ENCODE peak calls at places on chromosomes 4 and X, in five cellular contexts. One of them, this sample, is unnamed.

GRCh38 chr4:74623041-74623440 is 171.3 kb downstream of the BTC start:
- DNase-seq in fibroblast of lung: no peak
- DNase-seq in PC-3: peak
- DNase-seq in tibial nerve: no peak
- DNase-seq in heart left ventricle: no peak
- DNase-seq in this sample: peak

GRCh38 chr4:176335421-176335820 is 15.7 kb downstream of the SPCS3 start:
- DNase-seq in fibroblast of lung: peak
- DNase-seq in PC-3: peak
- DNase-seq in heart left ventricle: no peak
- DNase-seq in tibial nerve: no peak
- DNase-seq in this sample: peak

GRCh38 chrX:118723376-118723775 is 4.0 kb upstream of the IL13RA1 start:
- DNase-seq in fibroblast of lung: no peak
- DNase-seq in tibial nerve: no peak
- DNase-seq in heart left ventricle: no peak
- DNase-seq in PC-3: peak
- DNase-seq in this sample: peak

GRCh38 chr4:11532138-11532537 is 103.4 kb upstream of the HS3ST1 start:
- DNase-seq in fibroblast of lung: no peak
- DNase-seq in heart left ventricle: no peak
- DNase-seq in tibial nerve: no peak
- DNase-seq in PC-3: no peak
- DNase-seq in this sample: no peak

GRCh38 chrX:70464051-70464450 is 19.4 kb downstream of the DLG3 start:
- DNase-seq in tibial nerve: no peak
- DNase-seq in PC-3: no peak
- DNase-seq in fibroblast of lung: no peak
- DNase-seq in heart left ventricle: no peak
- DNase-seq in this sample: no peak

GRCh38 chr4:8325284-8325973 is 55.9 kb downstream of the HTRA3 start:
- DNase-seq in PC-3: no peak
- DNase-seq in fibroblast of lung: no peak
- DNase-seq in tibial nerve: no peak
- DNase-seq in heart left ventricle: no peak
- DNase-seq in this sample: no peak

GRCh38 chr4:93066746-93067145 is 761.8 kb upstream of the ATOH1 start:
- DNase-seq in PC-3: peak
- DNase-seq in tibial nerve: no peak
- DNase-seq in heart left ventricle: no peak
- DNase-seq in fibroblast of lung: peak
- DNase-seq in this sample: peak

GRCh38 chrX:134258202-134258601 is 21.2 kb downstream of the CCDC160 start:
- DNase-seq in fibroblast of lung: no peak
- DNase-seq in heart left ventricle: no peak
- DNase-seq in tibial nerve: no peak
- DNase-seq in PC-3: no peak
- DNase-seq in this sample: no peak

GRCh38 chr4:148834804-148835598 is 392.8 kb upstream of the NR3C2 start:
- DNase-seq in heart left ventricle: no peak
- DNase-seq in fibroblast of lung: peak
- DNase-seq in tibial nerve: no peak
- DNase-seq in PC-3: peak
- DNase-seq in this sample: peak

GRCh38 chr4:911871-912490 is 20.1 kb downstream of the GAK start:
- DNase-seq in heart left ventricle: no peak
- DNase-seq in tibial nerve: no peak
- DNase-seq in fibroblast of lung: no peak
- DNase-seq in PC-3: no peak
- DNase-seq in this sample: no peak

GRCh38 chr4:109155682-109156243 is 146.7 kb downstream of the COL25A1 start:
- DNase-seq in PC-3: no peak
- DNase-seq in fibroblast of lung: peak
- DNase-seq in heart left ventricle: no peak
- DNase-seq in tibial nerve: no peak
- DNase-seq in this sample: peak

GRCh38 chr4:20151436-20151835 is 100.3 kb upstream of the SLIT2 start:
- DNase-seq in tibial nerve: no peak
- DNase-seq in fibroblast of lung: peak
- DNase-seq in heart left ventricle: no peak
- DNase-seq in PC-3: peak
- DNase-seq in this sample: no peak

GRCh38 chrX:15952212-15952611 is 97.6 kb upstream of the AP1S2 start:
- DNase-seq in PC-3: no peak
- DNase-seq in fibroblast of lung: no peak
- DNase-seq in heart left ventricle: no peak
- DNase-seq in tibial nerve: no peak
- DNase-seq in this sample: no peak

GRCh38 chrX:2928127-2928582 is 984 bp downstream of the ARSD start:
- DNase-seq in fibroblast of lung: peak
- DNase-seq in tibial nerve: peak
- DNase-seq in heart left ventricle: peak
- DNase-seq in PC-3: no peak
- DNase-seq in this sample: peak

GRCh38 chr4:80255374-80256095 is 10.9 kb upstream of the FGF5 start:
- DNase-seq in fibroblast of lung: peak
- DNase-seq in PC-3: peak
- DNase-seq in heart left ventricle: no peak
- DNase-seq in tibial nerve: no peak
- DNase-seq in this sample: no peak

GRCh38 chr4:65968873-65969272 is 298.6 kb upstream of the EPHA5 start:
- DNase-seq in tibial nerve: no peak
- DNase-seq in fibroblast of lung: peak
- DNase-seq in PC-3: no peak
- DNase-seq in heart left ventricle: no peak
- DNase-seq in this sample: no peak

GRCh38 chr4:138688531-138689181 is 326.9 kb upstream of the NOCT start:
- DNase-seq in heart left ventricle: no peak
- DNase-seq in fibroblast of lung: no peak
- DNase-seq in PC-3: no peak
- DNase-seq in tibial nerve: no peak
- DNase-seq in this sample: no peak

GRCh38 chr4:56684320-56684719 is 3.2 kb upstream of the HOPX start:
- DNase-seq in tibial nerve: no peak
- DNase-seq in fibroblast of lung: peak
- DNase-seq in PC-3: peak
- DNase-seq in heart left ventricle: no peak
- DNase-seq in this sample: peak

GRCh38 chr4:42284030-42284429 is 113.3 kb upstream of the SHISA3 start:
- DNase-seq in PC-3: no peak
- DNase-seq in heart left ventricle: no peak
- DNase-seq in tibial nerve: no peak
- DNase-seq in fibroblast of lung: no peak
- DNase-seq in this sample: no peak

GRCh38 chrX:15930585-15930984 is 76.0 kb upstream of the AP1S2 start:
- DNase-seq in fibroblast of lung: peak
- DNase-seq in PC-3: peak
- DNase-seq in heart left ventricle: no peak
- DNase-seq in tibial nerve: no peak
- DNase-seq in this sample: peak

GRCh38 chr4:125322363-125322730 is 7.6 kb downstream of the FAT4 start:
- DNase-seq in fibroblast of lung: peak
- DNase-seq in heart left ventricle: no peak
- DNase-seq in tibial nerve: peak
- DNase-seq in PC-3: peak
- DNase-seq in this sample: peak

GRCh38 chr4:76526585-76526990 is 91.6 kb downstream of the SHROOM3 start:
- DNase-seq in tibial nerve: no peak
- DNase-seq in fibroblast of lung: peak
- DNase-seq in heart left ventricle: no peak
- DNase-seq in PC-3: peak
- DNase-seq in this sample: peak

GRCh38 chr4:22485751-22486150 is 30.1 kb downstream of the ADGRA3 start:
- DNase-seq in heart left ventricle: no peak
- DNase-seq in PC-3: no peak
- DNase-seq in tibial nerve: no peak
- DNase-seq in fibroblast of lung: peak
- DNase-seq in this sample: peak

DNA sequence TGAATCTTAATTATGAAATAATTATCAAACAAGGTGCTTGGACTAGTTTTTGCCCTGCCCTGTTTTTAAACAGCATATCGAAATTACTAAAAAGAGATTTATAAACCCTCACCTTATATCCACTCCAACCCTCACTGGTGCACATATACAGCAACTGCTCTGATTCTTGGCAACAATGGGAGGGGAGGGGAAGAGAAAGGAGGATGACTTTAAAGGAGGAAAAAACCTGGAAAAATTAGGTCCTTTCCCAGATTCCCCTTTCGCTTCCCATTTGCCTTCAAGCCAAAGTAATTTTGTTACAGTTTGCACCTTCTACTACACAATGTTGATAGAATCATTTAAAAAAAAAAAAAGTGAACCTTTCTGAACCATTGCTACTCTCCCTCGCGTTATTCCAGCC is 745 bp upstream of the MAB21L2 start:
- DNase-seq in tibial nerve: no peak
- DNase-seq in PC-3: no peak
- DNase-seq in heart left ventricle: no peak
- DNase-seq in fibroblast of lung: no peak
- DNase-seq in this sample: no peak
- H3K4me3 ChIP-seq in tibial nerve: no peak
- H3K4me3 ChIP-seq in PC-3: no peak
- H3K4me3 ChIP-seq in heart left ventricle: no peak
- H3K4me3 ChIP-seq in fibroblast of lung: peak
- H3K4me3 ChIP-seq in this sample: no peak

GRCh38 chrX:54042609-54043010 is 1.7 kb downstream of the PHF8 start:
- DNase-seq in PC-3: peak
- DNase-seq in heart left ventricle: peak
- DNase-seq in tibial nerve: peak
- DNase-seq in fibroblast of lung: peak
- DNase-seq in this sample: peak

GRCh38 chrX:54044877-54045328 is 630 bp upstream of the PHF8 start:
- DNase-seq in fibroblast of lung: no peak
- DNase-seq in tibial nerve: no peak
- DNase-seq in heart left ventricle: no peak
- DNase-seq in PC-3: peak
- DNase-seq in this sample: no peak

GRCh38 chrX:54044126-54044876 is at the start of gene PHF8:
- DNase-seq in tibial nerve: peak
- DNase-seq in fibroblast of lung: peak
- DNase-seq in PC-3: peak
- DNase-seq in heart left ventricle: peak
- DNase-seq in this sample: peak

GRCh38 chrX:54043084-54043483 is 1.2 kb downstream of the PHF8 start:
- DNase-seq in fibroblast of lung: no peak
- DNase-seq in heart left ventricle: no peak
- DNase-seq in PC-3: peak
- DNase-seq in tibial nerve: no peak
- DNase-seq in this sample: no peak

DNA sequence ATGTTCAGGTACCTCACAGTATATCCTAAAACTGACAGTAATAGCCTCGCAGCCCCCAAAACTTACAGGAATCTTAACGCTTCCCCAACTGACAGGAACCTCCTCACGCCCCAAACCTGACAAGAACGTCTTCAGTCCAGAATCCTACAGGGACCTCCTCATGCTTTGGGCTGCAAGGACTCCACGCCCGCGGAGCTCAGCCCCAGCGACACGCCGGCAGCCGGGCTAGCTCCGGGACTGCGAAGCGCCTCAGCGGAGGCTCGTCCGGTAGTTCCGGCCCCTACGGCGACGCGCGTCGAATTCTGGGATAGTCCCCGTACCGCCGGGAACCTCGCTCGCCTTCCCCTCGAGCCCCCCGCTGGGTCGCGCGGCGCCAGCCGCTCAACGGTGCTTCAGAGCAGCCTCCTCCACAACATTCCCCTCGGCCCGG is 562 bp downstream of the PHF8 start:
- DNase-seq in tibial nerve: peak
- DNase-seq in PC-3: peak
- DNase-seq in fibroblast of lung: peak
- DNase-seq in heart left ventricle: peak
- DNase-seq in this sample: peak
- TF ChIP-seq CTCF in tibial nerve: no peak
- TF ChIP-seq CTCF in PC-3: no peak
- TF ChIP-seq CTCF in fibroblast of lung: no peak
- TF ChIP-seq CTCF in heart left ventricle: no peak
- TF ChIP-seq CTCF in this sample: no peak

DNA sequence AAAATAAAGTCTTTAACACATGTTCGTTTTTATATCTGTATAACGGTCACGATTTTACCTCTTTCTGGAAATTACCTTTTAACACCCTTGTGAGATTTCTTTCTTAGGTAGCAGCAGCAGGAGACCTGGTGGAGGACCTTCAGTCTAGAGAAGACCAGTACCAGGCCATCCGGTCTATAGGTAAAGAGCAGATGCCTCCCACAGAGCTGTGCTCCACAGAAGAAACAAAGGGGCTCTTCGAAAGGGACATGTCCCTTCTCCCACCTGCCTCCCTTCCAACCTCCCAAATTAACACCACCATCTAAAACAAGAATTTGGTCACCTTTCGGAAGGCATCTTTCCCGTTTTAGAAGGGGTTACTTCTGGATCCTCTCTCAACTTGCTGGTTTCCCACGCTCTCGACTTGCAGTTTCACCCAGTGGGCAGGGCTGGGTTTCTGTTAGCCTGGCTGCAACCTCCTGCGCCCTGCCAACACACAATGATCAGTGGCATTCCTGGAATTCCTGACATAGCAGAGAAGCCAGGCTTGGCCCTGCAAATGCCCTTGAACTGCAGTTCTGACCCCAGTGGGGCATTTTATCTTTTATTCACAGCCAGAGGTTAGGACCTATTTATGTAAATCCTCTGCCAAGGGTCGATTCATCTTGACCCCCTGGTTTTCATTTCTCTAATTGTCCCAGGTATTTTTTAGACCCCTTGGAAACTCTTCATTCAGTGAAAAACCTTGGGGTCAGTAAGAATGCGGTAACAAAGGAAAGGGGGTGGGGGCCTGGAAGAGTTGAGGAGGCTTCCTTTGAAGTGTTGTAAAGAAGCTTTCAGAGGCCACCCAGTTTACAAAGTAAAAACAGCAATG is 217.8 kb downstream of the ZNF674 start:
- DNase-seq in fibroblast of lung: peak
- DNase-seq in heart left ventricle: peak
- DNase-seq in PC-3: peak
- DNase-seq in tibial nerve: no peak
- DNase-seq in this sample: peak
- H3K4me3 ChIP-seq in fibroblast of lung: no peak
- H3K4me3 ChIP-seq in heart left ventricle: peak
- H3K4me3 ChIP-seq in PC-3: peak
- H3K4me3 ChIP-seq in tibial nerve: no peak
- H3K4me3 ChIP-seq in this sample: peak

GRCh38 chrX:132373610-132374009 is 115.2 kb downstream of the MBNL3 start:
- DNase-seq in tibial nerve: no peak
- DNase-seq in heart left ventricle: no peak
- DNase-seq in fibroblast of lung: no peak
- DNase-seq in PC-3: no peak
- DNase-seq in this sample: no peak

DNA sequence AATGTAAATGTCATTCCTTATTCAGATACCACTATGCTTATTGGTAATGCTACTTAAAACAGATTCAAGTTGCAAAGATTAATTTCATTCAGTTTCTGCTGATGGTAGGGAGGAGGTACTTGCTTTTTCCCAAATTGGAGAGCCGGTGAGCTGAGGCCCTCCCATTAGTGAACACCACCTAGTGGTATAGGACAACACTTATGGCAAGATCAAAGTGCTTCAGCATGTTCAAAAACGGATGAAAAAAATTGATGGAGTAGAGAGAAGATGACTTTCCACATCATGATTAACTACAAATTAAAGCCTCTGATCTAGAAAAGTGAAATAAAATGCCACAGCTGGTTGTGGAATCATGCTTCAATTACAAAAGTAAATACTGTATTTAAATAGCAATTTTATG is 112.9 kb downstream of the MBNL3 start:
- DNase-seq in heart left ventricle: no peak
- DNase-seq in fibroblast of lung: no peak
- DNase-seq in tibial nerve: no peak
- DNase-seq in PC-3: peak
- DNase-seq in this sample: peak
- TF ChIP-seq CTCF in heart left ventricle: no peak
- TF ChIP-seq CTCF in fibroblast of lung: peak
- TF ChIP-seq CTCF in tibial nerve: no peak
- TF ChIP-seq CTCF in PC-3: peak
- TF ChIP-seq CTCF in this sample: peak